ENCODE peak calls at places on chromosomes 13 and 19, in six cellular contexts. K, A, Z, R, V and P are unnamed samples.

GRCh38 chr19:49637865-49638350 is 2.0 kb downstream of the RRAS start:
- DNase-seq in K (peak), A (no peak), Z (peak), R (no peak), V (no peak), P (peak)

GRCh38 chr13:41289463-41289881 is 21.6 kb upstream of the NAA16 start:
- DNase-seq in K (no peak), A (no peak), Z (no peak), R (no peak), V (no peak), P (no peak)

GRCh38 chr19:15374796-15375440 is 4.7 kb downstream of the AKAP8 start:
- DNase-seq in K (no peak), A (no peak), Z (no peak), R (peak), V (no peak), P (no peak)

GRCh38 chr13:26017932-26018690 is 33.7 kb downstream of the SHISA2 start:
- DNase-seq in K (peak), A (no peak), Z (no peak), R (no peak), V (no peak), P (peak)

GRCh38 chr13:113144255-113144629 is 14.2 kb upstream of the PROZ start:
- DNase-seq in K (no peak), A (no peak), Z (no peak), R (no peak), V (no peak), P (no peak)

GRCh38 chr19:24159707-24160106 is 72.7 kb downstream of the ZNF254 start:
- DNase-seq in K (peak), A (no peak), Z (no peak), R (peak), V (no peak), P (peak)

GRCh38 chr13:24042710-24043440 is 117.6 kb upstream of the SPATA13 start:
- DNase-seq in K (no peak), A (no peak), Z (no peak), R (no peak), V (no peak), P (peak)

GRCh38 chr13:39602277-39602613 is 748 bp downstream of the LHFPL6 start:
- DNase-seq in K (no peak), A (no peak), Z (no peak), R (no peak), V (peak), P (no peak)

GRCh38 chr13:39915418-39915817 is 260.0 kb downstream of the COG6 start:
- DNase-seq in K (no peak), A (no peak), Z (no peak), R (no peak), V (no peak), P (no peak)

GRCh38 chr13:67328895-67329294 is 98.8 kb upstream of the PCDH9 start:
- DNase-seq in K (no peak), A (no peak), Z (no peak), R (no peak), V (no peak), P (no peak)
- H3K9ac ChIP-seq in K (no peak), A (no peak), Z (no peak), R (no peak), V (no peak), P (no peak)

GRCh38 chr13:96075953-96076543 is 13.9 kb upstream of the HS6ST3 start:
- DNase-seq in K (peak), A (no peak), Z (no peak), R (peak), V (peak), P (peak)
- TF ChIP-seq EZH2phosphoT487 in K (no peak), A (no peak), Z (no peak), R (no peak), V (no peak), P (no peak)

DNA sequence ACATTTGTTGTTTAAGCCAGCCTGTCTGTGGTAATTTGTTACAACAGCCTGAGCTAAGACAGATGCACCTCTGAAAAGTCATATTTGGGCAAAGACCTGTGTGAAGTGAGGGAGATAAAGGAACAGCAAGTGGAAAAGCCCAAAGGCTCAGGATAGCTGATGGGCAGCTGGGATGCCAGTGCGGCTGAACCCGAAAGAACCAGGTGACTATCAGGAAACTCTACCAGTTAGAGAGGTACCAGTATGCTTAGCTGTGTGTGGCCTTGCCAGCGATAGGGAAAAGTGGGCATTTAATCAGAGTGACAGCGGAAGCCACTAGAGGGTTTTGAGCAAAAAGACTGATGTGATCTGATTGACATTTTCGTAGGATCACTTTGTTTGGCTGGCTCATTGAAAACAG is 764.8 kb upstream of the GPC6 start:
- DNase-seq in K (no peak), A (no peak), Z (no peak), R (no peak), V (no peak), P (no peak)
- H3K27ac ChIP-seq in K (no peak), A (no peak), Z (no peak), R (no peak), V (no peak), P (no peak)

GRCh38 chr19:17677002-17677401 is 11.2 kb downstream of the UNC13A start:
- DNase-seq in K (peak), A (peak), Z (peak), R (no peak), V (no peak), P (no peak)

GRCh38 chr19:17671906-17672305 is 16.2 kb downstream of the UNC13A start:
- DNase-seq in K (peak), A (peak), Z (peak), R (peak), V (peak), P (peak)

GRCh38 chr19:17676295-17676694 is 11.9 kb downstream of the UNC13A start:
- DNase-seq in K (no peak), A (no peak), Z (no peak), R (no peak), V (no peak), P (no peak)

GRCh38 chr19:17678836-17679235 is 9.3 kb downstream of the UNC13A start:
- DNase-seq in K (no peak), A (no peak), Z (no peak), R (no peak), V (no peak), P (no peak)

DNA sequence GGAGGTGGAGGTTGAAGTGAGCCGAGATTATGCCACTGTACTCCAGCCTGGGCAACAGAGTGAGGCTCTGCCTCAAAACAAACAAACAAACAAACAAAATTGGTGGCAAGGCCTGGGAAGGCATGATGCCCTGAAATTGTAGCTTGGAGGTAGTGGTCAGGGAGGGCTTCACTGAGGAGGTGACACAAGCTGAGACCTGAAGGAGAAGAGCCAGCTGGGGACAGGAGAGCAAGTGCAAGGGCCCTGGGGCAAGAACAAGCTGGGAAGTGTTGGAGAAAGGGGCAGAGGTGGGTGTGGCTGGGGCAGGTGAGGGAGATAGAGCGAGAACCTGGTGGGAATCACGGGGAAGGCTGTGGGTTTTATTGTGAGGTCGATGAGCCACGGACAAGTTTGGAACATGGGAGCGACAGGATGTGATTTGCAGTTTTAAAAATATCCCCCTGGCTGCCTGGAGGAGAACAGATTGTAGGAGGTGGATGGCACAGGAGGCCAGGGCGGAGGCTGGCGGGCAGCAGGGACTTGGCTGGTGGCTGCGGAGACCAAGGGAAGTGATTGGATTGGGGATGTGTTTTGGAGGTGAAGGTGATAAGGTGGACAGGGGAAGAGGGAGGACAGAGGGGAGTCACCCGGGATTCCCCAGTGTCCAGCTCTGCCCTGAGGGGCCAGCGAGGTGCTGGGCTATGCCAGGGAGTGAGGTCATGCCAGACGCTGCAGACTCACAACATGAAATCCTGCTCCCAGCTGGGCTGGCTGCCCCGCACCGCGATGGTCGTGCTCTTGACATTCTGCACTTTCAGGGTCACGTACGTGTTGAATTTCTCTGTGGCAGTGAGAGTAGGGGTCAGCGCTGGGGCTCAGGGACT is 14.0 kb downstream of the UNC13A start:
- DNase-seq in K (no peak), A (no peak), Z (no peak), R (peak), V (no peak), P (peak)
- H3K9ac ChIP-seq in K (no peak), A (no peak), Z (no peak), R (no peak), V (no peak), P (no peak)

DNA sequence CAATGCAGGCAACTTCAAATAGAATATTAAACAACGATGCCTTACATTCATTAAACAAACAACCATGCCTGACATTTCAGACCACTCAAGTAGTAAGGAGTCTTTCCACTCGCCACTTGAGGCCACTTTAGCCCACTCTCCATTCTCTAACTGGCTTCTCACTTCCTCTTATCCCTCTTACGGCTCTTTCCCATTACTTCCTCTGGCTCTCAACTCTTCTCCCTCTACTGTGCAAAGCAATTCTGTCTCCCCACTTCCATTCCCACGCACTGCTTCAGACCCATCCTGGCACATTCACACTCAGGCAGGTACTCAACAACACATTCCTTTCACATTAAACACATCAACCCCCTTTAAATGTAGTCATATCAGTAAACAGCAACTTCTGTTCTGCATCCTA is 229.8 kb upstream of the IPO5 start:
- DNase-seq in K (no peak), A (no peak), Z (no peak), R (no peak), V (no peak), P (no peak)
- TF ChIP-seq EZH2phosphoT487 in K (no peak), A (no peak), Z (no peak), R (no peak), V (no peak), P (no peak)